ENCODE peak calls at places on chromosomes 2 and 18, in six cellular contexts. O is GM23248, Q is GM12878, L is HCT116, I is neural progenitor cell, F is mammary epithelial cell. J is an unnamed sample. For H3K9me3, the result is how much of the 10 kb centered on the place peaks cover.

GRCh38 chr18:76388891-76389423 is 106.1 kb downstream of the ZNF516 start:
- DNase-seq in L (no peak), Q (no peak), O (no peak), F (no peak), I (no peak), J (no peak)

GRCh38 chr18:34131008-34131407 is 93.7 kb downstream of the NOL4 start:
- DNase-seq in F (no peak), O (no peak), I (no peak), L (no peak), Q (no peak), J (no peak)

GRCh38 chr2:142220901-142221300 is 90.1 kb upstream of the LRP1B start:
- DNase-seq in L (no peak), F (peak), I (no peak), Q (no peak), O (no peak), J (no peak)

GRCh38 chr2:215002500-215002899 is 135.9 kb downstream of the ABCA12 start:
- DNase-seq in Q (no peak), O (peak), L (peak), I (peak), F (no peak), J (peak)

GRCh38 chr2:69382547-69382946 is 4.5 kb downstream of the GFPT1 start:
- DNase-seq in I (no peak), F (no peak), L (no peak), Q (no peak), O (no peak), J (no peak)

GRCh38 chr2:138942466-138942865 is 162.3 kb upstream of the NXPH2 start:
- DNase-seq in I (peak), O (no peak), L (no peak), F (no peak), Q (no peak), J (peak)

GRCh38 chr2:28340312-28341202 is 52.1 kb upstream of the FOSL2 start:
- DNase-seq in F (no peak), I (no peak), O (no peak), Q (no peak), L (no peak), J (no peak)

GRCh38 chr2:168198476-168199192 is 48.8 kb downstream of the STK39 start:
- DNase-seq in Q (no peak), F (peak), O (peak), L (peak), I (no peak), J (no peak)

GRCh38 chr2:46431481-46432235 is 47.7 kb upstream of the TMEM247 start:
- DNase-seq in F (no peak), O (peak), I (no peak), L (no peak), Q (no peak), J (no peak)

GRCh38 chr2:234491281-234491680 is 5.6 kb downstream of the ARL4C start:
- DNase-seq in Q (no peak), L (no peak), O (no peak), F (peak), I (no peak), J (no peak)

GRCh38 chr2:223460774-223461211 is 141.4 kb downstream of the SCG2 start:
- DNase-seq in F (peak), I (no peak), L (peak), O (peak), Q (no peak), J (no peak)

GRCh38 chr2:119208791-119209203 is 14.8 kb upstream of the STEAP3 start:
- DNase-seq in L (peak), F (peak), Q (no peak), I (no peak), O (no peak), J (no peak)

GRCh38 chr2:231680284-231680991 is 27.9 kb upstream of the PTMA start:
- DNase-seq in I (peak), Q (no peak), O (peak), L (no peak), F (no peak), J (peak)

GRCh38 chr2:56108806-56109205 is 75.0 kb upstream of the CCDC85A start:
- DNase-seq in O (no peak), Q (no peak), L (no peak), I (no peak), F (no peak), J (no peak)

GRCh38 chr2:203579730-203580129 is 44.6 kb upstream of the RAPH1 start:
- DNase-seq in F (no peak), L (no peak), O (no peak), I (no peak), Q (no peak), J (no peak)

GRCh38 chr18:70454705-70455322 is 166.0 kb downstream of the SOCS6 start:
- DNase-seq in Q (no peak), L (peak), I (peak), F (peak), O (peak), J (peak)

GRCh38 chr2:7203056-7203467 is 285.9 kb downstream of the RNF144A start:
- DNase-seq in L (peak), I (peak), F (peak), O (peak), Q (peak), J (peak)

GRCh38 chr2:41836944-41837343 is 210.9 kb upstream of the PKDCC start:
- DNase-seq in F (peak), L (peak), I (peak), Q (no peak), O (peak), J (peak)

GRCh38 chr18:48790869-48791635 is 159.7 kb downstream of the SMAD7 start:
- DNase-seq in I (no peak), F (no peak), L (no peak), O (no peak), Q (no peak), J (no peak)

GRCh38 chr2:7649461-7650228 is 732.4 kb downstream of the RNF144A start:
- DNase-seq in F (no peak), L (no peak), I (no peak), O (no peak), Q (no peak), J (no peak)

GRCh38 chr2:157444643-157445040 is 753 bp upstream of the CYTIP start:
- DNase-seq in Q (no peak), F (no peak), I (no peak), O (no peak), L (no peak), J (no peak)

GRCh38 chr2:224222320-224222719 is 179.6 kb downstream of the FAM124B start:
- DNase-seq in Q (no peak), O (peak), L (no peak), I (no peak), F (no peak), J (no peak)

GRCh38 chr2:209671280-209671679 is 100.4 kb upstream of the UNC80 start:
- DNase-seq in F (no peak), I (peak), L (no peak), Q (no peak), O (no peak), J (no peak)

GRCh38 chr2:189613077-189613636 is 32.6 kb upstream of the SLC40A1 start:
- DNase-seq in Q (no peak), I (no peak), F (no peak), L (no peak), O (peak), J (peak)

GRCh38 chr2:11071207-11071606 is 84.1 kb upstream of the SLC66A3 start:
- DNase-seq in L (no peak), O (peak), Q (no peak), F (no peak), I (no peak), J (peak)

GRCh38 chr2:37904450-37904849 is 20.6 kb upstream of the RMDN2 start:
- DNase-seq in O (no peak), F (no peak), I (no peak), Q (no peak), L (no peak), J (no peak)

GRCh38 chr2:240524963-240525718 is 32.6 kb downstream of the ANKMY1 start:
- DNase-seq in Q (no peak), I (no peak), F (no peak), O (no peak), L (no peak), J (no peak)
- H3K9me3 ChIP-seq in Q (under half), I (under half), F (under half), O (under half), L (under half), J (under half)

GRCh38 chr18:37965572-37965970 is 400.0 kb upstream of the CELF4 start:
- DNase-seq in Q (no peak), F (peak), L (no peak), O (no peak), I (no peak), J (peak)
- H2AFZ ChIP-seq in Q (no peak), F (no peak), L (no peak), O (no peak), I (no peak), J (no peak)

GRCh38 chr2:89780318-89780717 is 1088.8 kb downstream of the RPIA start:
- DNase-seq in O (no peak), L (no peak), F (no peak), Q (no peak), I (no peak), J (no peak)
- H3K9me3 ChIP-seq in O (under half), L (half or more), F (half or more), Q (under half), I (half or more), J (half or more)

DNA sequence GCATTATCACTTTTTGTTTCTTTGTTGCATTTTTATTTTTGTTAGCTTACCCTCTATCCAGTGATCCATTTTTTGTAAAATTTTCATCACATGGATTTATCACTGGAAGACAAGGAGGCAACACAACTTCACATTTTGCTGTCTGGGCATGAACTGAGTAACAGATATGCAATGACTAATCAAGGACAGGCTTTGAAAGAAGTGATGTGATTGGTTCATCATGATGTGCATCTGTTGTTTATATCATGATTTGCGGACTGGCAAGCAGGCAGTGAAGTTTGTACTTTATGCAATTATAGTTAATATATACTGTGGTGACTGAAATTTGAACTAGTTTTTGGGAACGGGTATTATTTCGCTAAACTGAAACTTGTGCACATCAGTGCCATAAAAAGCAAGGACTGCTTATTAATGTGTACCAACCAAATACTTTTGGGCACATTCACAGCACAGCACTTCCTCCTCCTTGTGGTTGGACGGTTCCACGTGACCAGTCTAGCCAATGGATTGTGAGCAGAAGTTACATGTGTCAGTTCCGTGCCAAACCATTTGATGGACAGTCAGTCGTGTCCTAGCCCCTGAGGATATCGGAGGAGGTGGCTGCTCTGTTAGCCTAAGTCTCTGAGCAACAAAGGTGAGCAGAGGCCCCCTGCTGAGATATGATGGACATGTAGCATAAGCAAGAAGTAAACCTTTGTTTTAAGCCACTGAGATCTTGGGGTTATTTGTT is 201.4 kb upstream of the SIX2 start:
- DNase-seq in F (peak), I (no peak), Q (no peak), O (no peak), L (no peak), J (no peak)
- H2AFZ ChIP-seq in F (no peak), I (no peak), Q (no peak), O (no peak), L (no peak), J (no peak)

GRCh38 chr2:84768840-84769239 is 112.0 kb downstream of the TRABD2A start:
- DNase-seq in I (no peak), O (no peak), L (no peak), Q (no peak), F (peak), J (no peak)

GRCh38 chr2:84771251-84771650 is 109.6 kb downstream of the TRABD2A start:
- DNase-seq in Q (no peak), F (no peak), O (no peak), I (no peak), L (no peak), J (no peak)

GRCh38 chr2:84776011-84776410 is 104.9 kb downstream of the TRABD2A start:
- DNase-seq in F (peak), L (no peak), O (no peak), Q (no peak), I (no peak), J (no peak)

GRCh38 chr2:84766791-84767190 is 114.1 kb downstream of the TRABD2A start:
- DNase-seq in Q (no peak), O (no peak), L (no peak), I (no peak), F (no peak), J (no peak)

GRCh38 chr2:84770280-84770679 is 110.6 kb downstream of the TRABD2A start:
- DNase-seq in O (no peak), I (no peak), Q (no peak), F (no peak), L (no peak), J (no peak)
- H3K9me3 ChIP-seq in O (under half), I (under half), Q (under half), F (under half), L (under half), J (under half)

DNA sequence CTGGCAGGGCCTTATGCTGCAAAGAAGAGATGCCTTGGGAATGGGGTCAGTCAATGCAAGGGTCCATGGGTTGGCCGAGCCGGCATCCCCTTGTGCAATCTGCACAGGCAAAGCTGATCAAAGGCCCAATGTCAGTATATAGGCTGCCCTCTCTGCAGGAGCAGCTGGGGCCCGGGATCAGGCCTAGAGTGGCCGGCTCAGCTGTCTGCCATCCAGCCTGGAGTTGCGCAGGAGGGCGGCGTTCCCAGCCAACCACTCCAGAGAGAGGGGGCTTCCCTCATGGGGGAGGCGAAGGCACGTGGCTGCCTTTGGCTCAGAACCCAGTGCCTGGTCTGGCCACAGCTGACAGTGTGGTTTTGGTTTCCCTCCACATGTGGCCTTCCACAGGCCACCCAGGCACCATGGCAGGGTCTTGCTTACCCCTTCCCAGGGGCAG is 3.9 kb downstream of the INPP5D start:
- DNase-seq in F (no peak), O (no peak), L (no peak), I (no peak), Q (no peak), J (no peak)
- H2AFZ ChIP-seq in F (no peak), O (no peak), L (no peak), I (no peak), Q (no peak), J (no peak)

DNA sequence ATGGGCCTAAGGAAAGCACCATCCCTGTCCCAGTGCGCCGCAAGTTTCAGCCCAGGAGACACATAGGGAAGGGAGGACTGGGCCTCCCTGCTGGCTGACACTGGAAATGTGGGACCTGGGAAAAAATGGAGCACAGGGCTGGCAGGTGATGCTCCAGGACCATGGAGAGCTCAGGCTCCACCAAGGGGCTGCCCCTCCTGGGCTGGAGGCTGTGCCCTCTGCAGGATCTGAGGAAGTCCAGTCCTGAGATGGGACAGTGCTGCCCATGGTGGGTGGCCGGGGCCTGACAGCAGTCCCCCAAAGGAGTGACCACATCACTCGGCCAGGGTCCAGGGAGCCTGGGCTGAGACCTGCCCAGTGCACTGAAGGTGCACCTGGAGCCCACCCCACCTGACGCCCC is 108.6 kb upstream of the TEKT4 start:
- DNase-seq in F (no peak), L (no peak), I (no peak), Q (no peak), O (peak), J (no peak)
- H3K9me3 ChIP-seq in F (under half), L (under half), I (under half), Q (under half), O (under half), J (under half)